ENCODE peak calls at places on chromosomes 6 and 20, in five cellular contexts. One of them, this sample, is unnamed.

GRCh38 chr20:41032243-41032642 is 3.6 kb downstream of the TOP1 start:
- DNase-seq in CD8-positive, alpha-beta T cell: no peak
- DNase-seq in progenitor cell of endocrine pancreas: no peak
- DNase-seq in fibroblast of lung: peak; percentile 37
- DNase-seq in MV-4-11: no peak
- DNase-seq in this sample: no peak

GRCh38 chr6:160378886-160379285 is 30.7 kb downstream of the SLC22A3 start:
- DNase-seq in fibroblast of lung: peak; percentile 31
- DNase-seq in progenitor cell of endocrine pancreas: no peak
- DNase-seq in CD8-positive, alpha-beta T cell: no peak
- DNase-seq in MV-4-11: no peak
- DNase-seq in this sample: no peak

GRCh38 chr6:110102411-110102810 is 77.1 kb downstream of the WASF1 start:
- DNase-seq in MV-4-11: no peak
- DNase-seq in progenitor cell of endocrine pancreas: no peak
- DNase-seq in fibroblast of lung: no peak
- DNase-seq in CD8-positive, alpha-beta T cell: no peak
- DNase-seq in this sample: no peak

GRCh38 chr6:45072014-45072413 is 256.1 kb upstream of the RUNX2 start:
- DNase-seq in fibroblast of lung: peak; percentile 29
- DNase-seq in CD8-positive, alpha-beta T cell: no peak
- DNase-seq in progenitor cell of endocrine pancreas: no peak
- DNase-seq in MV-4-11: peak; percentile 76
- DNase-seq in this sample: no peak

GRCh38 chr6:170096191-170096802 is 194.6 kb downstream of the DLL1 start:
- DNase-seq in fibroblast of lung: no peak
- DNase-seq in progenitor cell of endocrine pancreas: no peak
- DNase-seq in CD8-positive, alpha-beta T cell: no peak
- DNase-seq in MV-4-11: no peak
- DNase-seq in this sample: no peak

GRCh38 chr20:61934716-61935530 is 130.8 kb downstream of the TAF4 start:
- DNase-seq in CD8-positive, alpha-beta T cell: no peak
- DNase-seq in progenitor cell of endocrine pancreas: no peak
- DNase-seq in MV-4-11: no peak
- DNase-seq in fibroblast of lung: no peak
- DNase-seq in this sample: no peak

GRCh38 chr20:57714409-57715267 is 4.8 kb upstream of the PMEPA1 start:
- DNase-seq in progenitor cell of endocrine pancreas: no peak
- DNase-seq in MV-4-11: no peak
- DNase-seq in fibroblast of lung: peak; percentile 66
- DNase-seq in CD8-positive, alpha-beta T cell: no peak
- DNase-seq in this sample: no peak

GRCh38 chr20:48538058-48538825 is 289.6 kb downstream of the PREX1 start:
- DNase-seq in progenitor cell of endocrine pancreas: no peak
- DNase-seq in MV-4-11: no peak
- DNase-seq in CD8-positive, alpha-beta T cell: no peak
- DNase-seq in fibroblast of lung: no peak
- DNase-seq in this sample: no peak

GRCh38 chr6:28803337-28803709 is 120.5 kb downstream of the TRIM27 start:
- DNase-seq in fibroblast of lung: no peak
- DNase-seq in CD8-positive, alpha-beta T cell: no peak
- DNase-seq in MV-4-11: no peak
- DNase-seq in progenitor cell of endocrine pancreas: no peak
- DNase-seq in this sample: no peak

GRCh38 chr6:27059621-27060425 is 187.7 kb upstream of the PRSS16 start:
- DNase-seq in MV-4-11: no peak
- DNase-seq in progenitor cell of endocrine pancreas: no peak
- DNase-seq in fibroblast of lung: no peak
- DNase-seq in CD8-positive, alpha-beta T cell: no peak
- DNase-seq in this sample: no peak

GRCh38 chr6:15393605-15394004 is 147.7 kb downstream of the JARID2 start:
- DNase-seq in fibroblast of lung: no peak
- DNase-seq in progenitor cell of endocrine pancreas: no peak
- DNase-seq in CD8-positive, alpha-beta T cell: no peak
- DNase-seq in MV-4-11: no peak
- DNase-seq in this sample: no peak

GRCh38 chr6:168778201-168778600 is 337.2 kb downstream of the SMOC2 start:
- DNase-seq in fibroblast of lung: no peak
- DNase-seq in CD8-positive, alpha-beta T cell: no peak
- DNase-seq in MV-4-11: no peak
- DNase-seq in progenitor cell of endocrine pancreas: no peak
- DNase-seq in this sample: no peak

GRCh38 chr20:45366631-45367030 is 3.7 kb downstream of the SYS1 start:
- DNase-seq in fibroblast of lung: no peak
- DNase-seq in MV-4-11: no peak
- DNase-seq in progenitor cell of endocrine pancreas: no peak
- DNase-seq in CD8-positive, alpha-beta T cell: no peak
- DNase-seq in this sample: no peak

GRCh38 chr20:46350986-46351267 is 42.6 kb upstream of the CDH22 start:
- DNase-seq in progenitor cell of endocrine pancreas: no peak
- DNase-seq in MV-4-11: no peak
- DNase-seq in fibroblast of lung: no peak
- DNase-seq in CD8-positive, alpha-beta T cell: no peak
- DNase-seq in this sample: no peak

GRCh38 chr20:33636776-33637175 is 25.4 kb upstream of the C20orf144 start:
- DNase-seq in CD8-positive, alpha-beta T cell: no peak
- DNase-seq in MV-4-11: no peak
- DNase-seq in progenitor cell of endocrine pancreas: no peak
- DNase-seq in fibroblast of lung: no peak
- DNase-seq in this sample: no peak

GRCh38 chr6:136365781-136366354 is 76.2 kb upstream of the BCLAF1 start:
- DNase-seq in progenitor cell of endocrine pancreas: no peak
- DNase-seq in CD8-positive, alpha-beta T cell: no peak
- DNase-seq in MV-4-11: peak; percentile 25
- DNase-seq in fibroblast of lung: no peak
- DNase-seq in this sample: no peak

GRCh38 chr6:93751969-93752368 is 332.6 kb upstream of the EPHA7 start:
- DNase-seq in CD8-positive, alpha-beta T cell: no peak
- DNase-seq in progenitor cell of endocrine pancreas: no peak
- DNase-seq in MV-4-11: no peak
- DNase-seq in fibroblast of lung: no peak
- DNase-seq in this sample: no peak

GRCh38 chr6:35722121-35722761 is 14.6 kb upstream of the ARMC12 start:
- DNase-seq in progenitor cell of endocrine pancreas: no peak
- DNase-seq in fibroblast of lung: peak; percentile 41
- DNase-seq in MV-4-11: no peak
- DNase-seq in CD8-positive, alpha-beta T cell: no peak
- DNase-seq in this sample: no peak

GRCh38 chr6:105259912-105260889 is 80.4 kb upstream of the POPDC3 start:
- DNase-seq in fibroblast of lung: no peak
- DNase-seq in MV-4-11: no peak
- DNase-seq in CD8-positive, alpha-beta T cell: no peak
- DNase-seq in progenitor cell of endocrine pancreas: no peak
- DNase-seq in this sample: no peak

GRCh38 chr6:163630991-163631390 is 216.5 kb downstream of the QKI start:
- DNase-seq in fibroblast of lung: no peak
- DNase-seq in progenitor cell of endocrine pancreas: no peak
- DNase-seq in MV-4-11: no peak
- DNase-seq in CD8-positive, alpha-beta T cell: no peak
- DNase-seq in this sample: no peak

GRCh38 chr6:32151885-32152311 is at the start of gene PRRT1:
- DNase-seq in fibroblast of lung: no peak
- DNase-seq in progenitor cell of endocrine pancreas: no peak
- DNase-seq in CD8-positive, alpha-beta T cell: no peak
- DNase-seq in MV-4-11: no peak
- DNase-seq in this sample: no peak

GRCh38 chr20:40493071-40493470 is 196.0 kb downstream of the MAFB start:
- DNase-seq in CD8-positive, alpha-beta T cell: no peak
- DNase-seq in MV-4-11: no peak
- DNase-seq in progenitor cell of endocrine pancreas: no peak
- DNase-seq in fibroblast of lung: peak; percentile 91
- DNase-seq in this sample: no peak

GRCh38 chr20:22586645-22587310 is 2.4 kb upstream of the FOXA2 start:
- DNase-seq in MV-4-11: no peak
- DNase-seq in progenitor cell of endocrine pancreas: peak; percentile 72
- DNase-seq in CD8-positive, alpha-beta T cell: no peak
- DNase-seq in fibroblast of lung: no peak
- DNase-seq in this sample: no peak

GRCh38 chr6:111709615-111710398 is 104.1 kb upstream of the TRAF3IP2 start:
- DNase-seq in CD8-positive, alpha-beta T cell: peak; percentile 29
- DNase-seq in fibroblast of lung: peak; percentile 87
- DNase-seq in MV-4-11: peak; percentile 59
- DNase-seq in progenitor cell of endocrine pancreas: peak; percentile 25
- DNase-seq in this sample: peak; percentile 41

GRCh38 chr6:95654176-95654575 is 76.8 kb downstream of the MANEA start:
- DNase-seq in MV-4-11: no peak
- DNase-seq in CD8-positive, alpha-beta T cell: no peak
- DNase-seq in progenitor cell of endocrine pancreas: no peak
- DNase-seq in fibroblast of lung: no peak
- DNase-seq in this sample: no peak

GRCh38 chr6:254011-254410 is 38.3 kb upstream of the DUSP22 start:
- DNase-seq in fibroblast of lung: no peak
- DNase-seq in MV-4-11: peak; percentile 77
- DNase-seq in progenitor cell of endocrine pancreas: no peak
- DNase-seq in CD8-positive, alpha-beta T cell: no peak
- DNase-seq in this sample: no peak

GRCh38 chr20:33667245-33668086 is 723 bp downstream of the ACTL10 start:
- DNase-seq in progenitor cell of endocrine pancreas: no peak
- DNase-seq in fibroblast of lung: peak; percentile 66
- DNase-seq in MV-4-11: peak; percentile 57
- DNase-seq in CD8-positive, alpha-beta T cell: peak; percentile 52
- DNase-seq in this sample: peak; percentile 77

GRCh38 chr20:37990571-37991151 is 42.6 kb downstream of the TTI1 start:
- DNase-seq in MV-4-11: peak; percentile 98
- DNase-seq in CD8-positive, alpha-beta T cell: peak; percentile 15
- DNase-seq in progenitor cell of endocrine pancreas: no peak
- DNase-seq in fibroblast of lung: peak; percentile 91
- DNase-seq in this sample: peak; percentile 69

GRCh38 chr20:41275181-41275793 is 42.2 kb downstream of the ZHX3 start:
- DNase-seq in progenitor cell of endocrine pancreas: no peak
- DNase-seq in MV-4-11: no peak
- DNase-seq in CD8-positive, alpha-beta T cell: no peak
- DNase-seq in fibroblast of lung: peak; percentile 66
- DNase-seq in this sample: no peak